ENCODE peak calls at places on chromosomes 5 and 9, in eight cellular contexts. K is right lobe of liver, Q is epithelial cell of esophagus, E is AG10803, P is fibroblast of the aortic adventitia, Z is tibial artery, F is foreskin fibroblast, L is thyroid gland. H is an unnamed sample.

GRCh38 chr5:133489632-133490031 is 122.7 kb downstream of the FSTL4 start:
- DNase-seq in Q (peak), F (no peak), L (no peak), Z (no peak), E (no peak), P (no peak), K (no peak), H (no peak)

GRCh38 chr5:172452398-172453205 is 1.7 kb downstream of the SH3PXD2B start:
- DNase-seq in L (peak), Q (peak), K (no peak), P (peak), F (peak), E (peak), Z (peak), H (no peak)

GRCh38 chr9:135414293-135414692 is 65.3 kb upstream of the PPP1R26 start:
- DNase-seq in E (no peak), F (no peak), Z (no peak), Q (no peak), L (no peak), K (no peak), P (no peak), H (peak)

GRCh38 chr5:94174748-94175411 is 433.5 kb upstream of the POU5F2 start:
- DNase-seq in F (peak), P (peak), K (no peak), Q (peak), E (peak), Z (no peak), L (no peak), H (no peak)

GRCh38 chr9:38345851-38346755 is 46.4 kb upstream of the ALDH1B1 start:
- DNase-seq in Z (no peak), L (no peak), P (no peak), E (no peak), K (no peak), F (no peak), Q (no peak), H (no peak)

GRCh38 chr5:95857185-95857945 is 34.8 kb upstream of the GLRX start:
- DNase-seq in E (no peak), Z (peak), P (peak), L (peak), F (peak), K (peak), Q (no peak), H (peak)

GRCh38 chr5:155380480-155380879 is 366.9 kb downstream of the KIF4B start:
- DNase-seq in K (no peak), P (no peak), L (no peak), Q (no peak), Z (no peak), E (no peak), F (no peak), H (no peak)

GRCh38 chr5:90558344-90559192 is at the start of gene ADGRV1:
- DNase-seq in Q (peak), P (peak), L (peak), Z (no peak), K (peak), F (peak), E (peak), H (no peak)

GRCh38 chr5:180839227-180839626 is 21.8 kb downstream of the ZFP62 start:
- DNase-seq in K (no peak), E (no peak), Z (no peak), P (no peak), F (no peak), L (no peak), Q (no peak), H (no peak)

GRCh38 chr5:129094924-129095797 is 612 bp downstream of the ISOC1 start:
- DNase-seq in P (peak), F (peak), L (peak), Q (peak), E (peak), K (peak), Z (peak), H (peak)

GRCh38 chr5:146426853-146427618 is 20.1 kb upstream of the TCERG1 start:
- DNase-seq in K (no peak), Q (peak), L (no peak), E (peak), F (peak), P (peak), Z (no peak), H (no peak)

GRCh38 chr5:87300744-87301143 is 33.1 kb downstream of the RASA1 start:
- DNase-seq in Z (no peak), P (peak), E (peak), K (no peak), Q (peak), L (no peak), F (peak), H (no peak)

GRCh38 chr5:132103380-132103951 is 29.9 kb downstream of the CSF2 start:
- DNase-seq in L (peak), P (peak), Z (peak), K (peak), F (peak), Q (peak), E (peak), H (peak)

GRCh38 chr5:150401376-150402201 is 11.1 kb downstream of the CD74 start:
- DNase-seq in F (no peak), Q (no peak), L (no peak), K (no peak), Z (no peak), P (no peak), E (no peak), H (no peak)

GRCh38 chr9:137339606-137340462 is 37.8 kb upstream of the NRARP start:
- DNase-seq in P (peak), K (no peak), E (no peak), Q (no peak), L (no peak), Z (no peak), F (no peak), H (no peak)

GRCh38 chr9:89999534-90000370 is 394.9 kb downstream of the GADD45G start:
- DNase-seq in E (peak), K (peak), Z (peak), F (no peak), L (peak), Q (peak), P (peak), H (peak)

GRCh38 chr5:148740966-148741742 is 85.3 kb upstream of the ADRB2 start:
- DNase-seq in P (peak), Z (no peak), Q (peak), F (peak), K (peak), E (peak), L (no peak), H (no peak)

GRCh38 chr5:14109771-14110170 is 33.4 kb upstream of the TRIO start:
- DNase-seq in K (no peak), P (peak), L (no peak), E (peak), Q (no peak), Z (no peak), F (no peak), H (no peak)

GRCh38 chr5:118578093-118578492 is 410.3 kb downstream of the DTWD2 start:
- DNase-seq in Q (no peak), E (peak), L (no peak), K (no peak), F (no peak), Z (peak), P (peak), H (peak)

GRCh38 chr9:16062542-16063240 is 509.8 kb downstream of the CCDC171 start:
- DNase-seq in F (peak), E (peak), Z (no peak), L (no peak), Q (peak), P (peak), K (no peak), H (no peak)

GRCh38 chr5:38447786-38448185 is 108.7 kb downstream of the LIFR start:
- DNase-seq in Q (no peak), Z (no peak), L (no peak), F (no peak), K (no peak), E (peak), P (peak), H (no peak)

GRCh38 chr5:59542841-59543825 is 350.4 kb downstream of the PDE4D start:
- DNase-seq in F (no peak), P (peak), K (peak), Z (peak), Q (no peak), E (peak), L (peak), H (peak)

GRCh38 chr9:69900406-69900805 is 79.8 kb downstream of the CFAP95 start:
- DNase-seq in P (peak), E (no peak), L (no peak), F (no peak), K (no peak), Z (no peak), Q (peak), H (no peak)

GRCh38 chr9:111900934-111901612 is 4.5 kb downstream of the UGCG start:
- DNase-seq in F (no peak), E (peak), K (no peak), P (peak), L (no peak), Q (no peak), Z (no peak), H (no peak)

GRCh38 chr9:78397045-78397843 is 100.3 kb downstream of the PSAT1 start:
- DNase-seq in E (no peak), F (no peak), Z (no peak), P (no peak), K (no peak), L (no peak), Q (no peak), H (no peak)

GRCh38 chr9:99040254-99040653 is 64.7 kb upstream of the TGFBR1 start:
- DNase-seq in E (no peak), Q (no peak), F (no peak), K (no peak), Z (no peak), L (no peak), P (no peak), H (no peak)

GRCh38 chr5:58044166-58044565 is 415.7 kb downstream of the PLK2 start:
- DNase-seq in P (no peak), F (no peak), K (no peak), Q (no peak), Z (no peak), L (no peak), E (no peak), H (no peak)
- H3K4me3 ChIP-seq in P (no peak), F (no peak), K (no peak), Q (no peak), Z (no peak), L (no peak), E (no peak), H (no peak)

GRCh38 chr5:57383093-57383861 is 99.3 kb downstream of the ACTBL2 start:
- DNase-seq in K (no peak), Q (peak), L (no peak), P (peak), Z (no peak), E (peak), F (peak), H (no peak)
- H3K4me3 ChIP-seq in K (no peak), Q (no peak), L (no peak), P (no peak), Z (no peak), E (peak), F (peak), H (no peak)

GRCh38 chr9:91818226-91818587 is 131.8 kb downstream of the ROR2 start:
- DNase-seq in K (no peak), L (no peak), F (no peak), P (no peak), E (no peak), Q (no peak), Z (no peak), H (no peak)
- H3K4me3 ChIP-seq in K (no peak), L (no peak), F (no peak), P (no peak), E (peak), Q (no peak), Z (peak), H (no peak)

DNA sequence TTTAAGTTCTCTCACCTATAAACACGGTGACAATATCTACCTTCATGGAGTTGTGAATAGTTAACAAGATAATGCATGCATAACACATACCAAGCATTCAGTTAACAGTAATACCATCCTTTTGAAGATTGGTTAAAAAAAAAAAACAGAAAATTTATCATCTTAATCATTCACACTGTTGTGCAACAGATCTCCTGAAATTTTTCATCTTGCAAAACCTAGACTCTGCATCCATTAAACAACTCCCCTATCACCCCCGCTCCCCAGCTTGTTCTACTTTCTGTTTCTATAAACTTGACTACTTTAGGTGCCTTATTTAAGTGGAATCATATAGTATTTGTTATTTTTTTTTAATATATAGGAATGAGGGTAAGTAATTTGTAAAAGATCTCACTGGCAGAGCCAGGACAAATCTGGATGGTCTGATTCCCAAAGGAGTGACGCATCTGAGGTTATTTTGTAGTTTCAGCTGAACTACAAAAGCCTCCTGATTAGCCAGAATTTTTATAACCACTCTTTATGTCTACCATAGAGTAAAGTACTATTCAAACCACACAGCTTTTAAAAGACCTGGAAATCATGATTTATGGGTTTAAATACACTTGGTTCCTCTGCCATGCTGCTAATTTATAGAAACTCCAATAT is 93.0 kb downstream of the FANCC start:
- DNase-seq in Q (peak), K (no peak), Z (no peak), F (no peak), P (peak), E (peak), L (no peak), H (no peak)
- H3K4me3 ChIP-seq in Q (no peak), K (no peak), Z (no peak), F (no peak), P (no peak), E (no peak), L (no peak), H (no peak)